ENCODE peak calls at places on chromosomes 4 and X, in four cellular contexts. Q is fibroblast of pulmonary artery, L is kidney epithelial cell, A is suprapubic skin. Y is an unnamed sample.

GRCh38 chr4:124666496-124666895 is 46.0 kb downstream of the ANKRD50 start:
- DNase-seq in A (no peak), Q (no peak), L (no peak), Y (no peak)

GRCh38 chr4:137968956-137969709 is 273.0 kb downstream of the SLC7A11 start:
- DNase-seq in A (no peak), Q (peak; percentile 74), L (no peak), Y (no peak)

GRCh38 chr4:128031756-128032384 is 29.2 kb upstream of the LARP1B start:
- DNase-seq in Q (no peak), L (no peak), A (no peak), Y (no peak)

GRCh38 chrX:45767021-45767491 is 566.4 kb upstream of the DIPK2B start:
- DNase-seq in L (no peak), Q (peak; percentile 78), A (no peak), Y (peak; percentile 65)

GRCh38 chrX:3262906-3263305 is 83.5 kb downstream of the MXRA5 start:
- DNase-seq in L (peak; percentile 85), A (no peak), Q (peak; percentile 82), Y (peak; percentile 82)

GRCh38 chr4:8818063-8818881 is 53.4 kb downstream of the HMX1 start:
- DNase-seq in Q (no peak), A (peak; percentile 60), L (no peak), Y (no peak)

GRCh38 chr4:148391056-148391455 is 51.2 kb downstream of the NR3C2 start:
- DNase-seq in Q (no peak), L (no peak), A (no peak), Y (no peak)

GRCh38 chrX:134688839-134689238 is 30.6 kb upstream of the PLAC1 start:
- DNase-seq in A (no peak), Q (peak; percentile 29), L (peak; percentile 29), Y (peak; percentile 47)

GRCh38 chrX:36407886-36408285 is 488.4 kb downstream of the CFAP47 start:
- DNase-seq in A (no peak), Q (no peak), L (no peak), Y (no peak)

GRCh38 chr4:7531640-7531994 is 96.9 kb upstream of the PSAPL1 start:
- DNase-seq in A (no peak), L (no peak), Q (no peak), Y (no peak)

DNA sequence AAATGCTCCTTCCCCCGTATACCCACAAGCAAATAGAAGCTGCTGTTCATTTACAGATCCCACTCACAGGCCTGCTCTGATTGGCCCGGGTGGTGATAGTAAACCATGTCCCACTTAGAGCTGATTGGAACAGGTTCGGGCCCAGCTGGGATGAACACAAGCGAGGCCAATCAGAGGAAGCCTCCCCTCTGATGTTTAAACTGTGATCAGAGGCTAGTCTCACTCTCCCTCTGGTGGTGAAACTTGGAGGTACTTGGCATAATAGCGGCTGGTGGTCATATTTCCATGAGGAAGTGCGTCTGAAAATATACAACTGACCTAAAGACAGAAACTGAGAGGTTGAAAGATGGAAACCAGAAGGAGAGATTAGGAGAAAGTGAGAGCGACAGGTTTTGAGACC is 51.5 kb upstream of the TRPC3 start:
- DNase-seq in A (no peak), Q (peak; percentile 33), L (no peak), Y (peak; percentile 49)
- TF ChIP-seq CTCF in A (no peak), Q (peak; percentile 44), L (peak; percentile 30), Y (no peak)

DNA sequence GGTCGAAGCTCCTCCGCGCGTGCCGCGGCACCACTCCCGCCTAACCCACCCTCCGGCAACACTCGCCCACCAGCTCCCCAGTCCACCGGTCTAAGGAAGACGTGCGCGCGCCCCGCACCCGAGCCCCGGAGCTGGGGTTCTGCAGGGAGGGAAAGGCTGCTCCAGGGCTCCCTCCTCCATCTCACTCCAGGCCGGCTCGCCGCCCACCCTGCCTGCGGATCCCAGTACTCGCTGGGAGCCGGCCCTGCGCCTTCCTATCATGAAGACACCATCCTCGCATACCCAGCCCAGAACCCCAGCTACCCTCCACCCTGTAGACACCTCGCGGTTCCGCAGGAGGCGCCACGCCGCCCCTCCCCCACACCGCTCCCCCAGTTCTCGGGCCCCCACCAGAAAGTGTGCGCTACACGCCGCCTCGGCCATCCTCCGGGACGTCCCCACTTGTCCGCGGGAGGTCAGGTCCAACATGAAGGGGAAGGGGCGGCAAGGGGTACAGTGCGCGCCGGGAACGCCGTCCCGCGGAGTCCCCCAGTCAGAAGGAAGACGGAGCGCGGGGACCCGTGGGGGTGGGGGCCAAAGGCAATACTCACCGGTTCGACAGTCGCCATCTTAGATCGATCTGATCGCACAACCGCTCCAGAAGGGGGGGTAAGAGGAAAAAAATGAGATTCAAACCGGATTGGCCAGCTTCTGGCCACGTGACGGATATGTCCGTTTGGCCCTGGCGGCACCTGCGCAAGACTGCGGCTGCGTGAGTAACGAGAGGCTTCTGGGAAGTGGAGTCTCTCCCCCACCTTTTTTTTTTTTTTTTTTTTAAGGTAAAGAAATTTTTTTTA is at the start of gene EIF4E:
- DNase-seq in Q (peak; percentile 99), L (peak; percentile 98), A (peak; percentile 98), Y (peak; percentile 99)
- TF ChIP-seq CTCF in Q (peak; percentile 5), L (peak; percentile 19), A (no peak), Y (no peak)

DNA sequence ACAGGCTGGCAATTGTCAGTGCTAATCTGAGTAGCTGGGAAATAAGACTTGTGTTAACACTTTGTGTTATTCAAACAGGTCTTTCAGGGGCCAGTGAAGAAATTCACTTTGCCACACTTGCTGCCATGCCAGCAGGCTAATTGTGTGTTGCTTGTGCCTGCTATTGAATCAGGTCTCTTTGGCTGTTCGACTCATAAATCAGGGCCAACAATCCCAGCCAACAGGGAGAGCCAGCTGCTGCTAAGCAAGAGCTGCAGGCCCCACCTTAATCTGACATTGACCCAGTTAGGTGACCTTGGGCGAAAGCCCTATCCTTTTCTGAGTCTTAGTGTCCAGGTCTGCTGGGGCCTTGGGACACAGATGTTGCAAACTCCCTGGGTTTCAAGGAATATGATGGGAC is 28.1 kb upstream of the MAMLD1 start:
- DNase-seq in L (no peak), A (no peak), Q (no peak), Y (no peak)
- TF ChIP-seq CTCF in L (no peak), A (no peak), Q (no peak), Y (no peak)

DNA sequence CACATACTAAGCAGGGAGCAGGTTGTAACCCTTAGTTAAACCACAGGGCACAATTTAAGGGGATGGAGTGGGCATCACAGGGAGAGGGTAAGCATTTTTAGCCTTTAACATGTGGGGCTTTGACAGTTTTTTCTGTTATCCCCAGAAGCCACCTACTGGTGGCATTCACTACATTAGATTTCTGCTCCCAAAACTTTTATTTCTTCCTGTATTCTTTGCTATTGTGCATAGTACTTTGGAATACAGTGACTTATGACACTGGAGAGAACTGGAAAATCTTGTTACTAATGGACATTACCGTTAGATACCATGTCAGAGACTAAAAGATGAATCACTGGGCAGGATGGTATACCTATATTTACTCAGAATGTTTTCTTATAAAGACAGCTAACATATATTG is 7.3 kb downstream of the TRIM75 start:
- DNase-seq in L (no peak), A (no peak), Q (no peak), Y (peak; percentile 18)
- TF ChIP-seq CTCF in L (peak; percentile 29), A (no peak), Q (peak; percentile 37), Y (no peak)

GRCh38 chrX:110321670-110322069 is 3.8 kb upstream of the AMMECR1 start:
- DNase-seq in L (no peak), A (no peak), Q (no peak), Y (no peak)

GRCh38 chrX:110318664-110318968 is 731 bp upstream of the AMMECR1 start:
- DNase-seq in Q (no peak), A (no peak), L (no peak), Y (peak; percentile 44)

GRCh38 chrX:110322603-110323002 is 4.7 kb upstream of the AMMECR1 start:
- DNase-seq in Q (no peak), L (no peak), A (no peak), Y (no peak)

GRCh38 chrX:110320588-110320987 is 2.7 kb upstream of the AMMECR1 start:
- DNase-seq in A (no peak), Q (no peak), L (no peak), Y (no peak)

GRCh38 chrX:110321081-110321480 is 3.2 kb upstream of the AMMECR1 start:
- DNase-seq in Q (no peak), L (no peak), A (no peak), Y (no peak)
- TF ChIP-seq CTCF in Q (no peak), L (no peak), A (no peak), Y (no peak)

GRCh38 chrX:139126493-139126892 is 404.0 kb upstream of the F9 start:
- DNase-seq in L (peak; percentile 7), Q (no peak), A (no peak), Y (peak; percentile 66)
- TF ChIP-seq CTCF in L (peak; percentile 55), Q (no peak), A (no peak), Y (peak; percentile 27)

DNA sequence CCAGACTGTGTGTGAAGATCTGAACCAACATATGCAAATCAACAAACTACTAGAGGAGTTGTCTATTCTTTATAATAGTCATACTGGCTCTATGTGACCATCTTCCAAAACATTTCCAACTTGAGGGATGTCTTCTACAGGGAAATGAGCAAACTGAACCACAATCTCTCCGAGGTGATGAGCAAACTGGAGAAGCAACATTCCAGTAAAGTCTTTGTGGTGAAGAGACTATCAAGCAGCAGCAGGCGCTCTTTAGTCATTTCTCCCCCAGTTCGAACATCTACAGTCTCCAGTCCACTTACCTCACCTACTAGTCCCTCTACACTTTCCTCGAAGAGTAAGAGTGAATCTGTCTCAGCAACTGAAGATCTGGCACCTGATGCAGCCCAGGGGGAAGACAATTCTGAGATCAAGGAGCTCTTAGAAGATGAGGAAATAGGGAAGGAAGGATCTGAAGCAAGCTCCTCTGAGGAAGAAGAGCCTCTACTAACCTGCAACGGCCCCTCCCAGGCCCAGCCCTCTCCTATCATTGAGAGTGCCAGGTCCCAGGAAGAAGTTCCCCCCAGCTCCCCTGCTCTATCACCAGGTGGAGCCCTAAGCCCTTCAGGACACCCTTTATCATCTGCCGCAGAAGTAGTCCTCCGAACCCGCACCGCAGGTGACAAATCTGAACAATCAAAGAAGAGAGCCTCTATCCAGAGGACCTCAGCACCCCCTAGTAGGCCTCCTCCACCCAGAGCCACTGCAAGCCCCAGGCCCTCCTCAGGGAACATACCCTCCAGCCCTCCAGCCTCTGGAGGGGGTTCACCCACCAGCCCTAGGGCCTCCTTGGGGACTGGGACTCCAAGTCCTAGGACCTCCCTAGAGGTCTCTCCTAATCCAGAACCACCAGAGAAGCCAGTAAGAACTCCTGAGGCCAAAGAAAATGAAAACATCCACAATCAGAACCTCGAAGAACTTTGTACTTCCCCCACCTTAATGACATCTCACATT is 98.1 kb downstream of the HNRNPD start:
- DNase-seq in A (no peak), L (no peak), Q (no peak), Y (no peak)
- TF ChIP-seq CTCF in A (no peak), L (no peak), Q (no peak), Y (no peak)

DNA sequence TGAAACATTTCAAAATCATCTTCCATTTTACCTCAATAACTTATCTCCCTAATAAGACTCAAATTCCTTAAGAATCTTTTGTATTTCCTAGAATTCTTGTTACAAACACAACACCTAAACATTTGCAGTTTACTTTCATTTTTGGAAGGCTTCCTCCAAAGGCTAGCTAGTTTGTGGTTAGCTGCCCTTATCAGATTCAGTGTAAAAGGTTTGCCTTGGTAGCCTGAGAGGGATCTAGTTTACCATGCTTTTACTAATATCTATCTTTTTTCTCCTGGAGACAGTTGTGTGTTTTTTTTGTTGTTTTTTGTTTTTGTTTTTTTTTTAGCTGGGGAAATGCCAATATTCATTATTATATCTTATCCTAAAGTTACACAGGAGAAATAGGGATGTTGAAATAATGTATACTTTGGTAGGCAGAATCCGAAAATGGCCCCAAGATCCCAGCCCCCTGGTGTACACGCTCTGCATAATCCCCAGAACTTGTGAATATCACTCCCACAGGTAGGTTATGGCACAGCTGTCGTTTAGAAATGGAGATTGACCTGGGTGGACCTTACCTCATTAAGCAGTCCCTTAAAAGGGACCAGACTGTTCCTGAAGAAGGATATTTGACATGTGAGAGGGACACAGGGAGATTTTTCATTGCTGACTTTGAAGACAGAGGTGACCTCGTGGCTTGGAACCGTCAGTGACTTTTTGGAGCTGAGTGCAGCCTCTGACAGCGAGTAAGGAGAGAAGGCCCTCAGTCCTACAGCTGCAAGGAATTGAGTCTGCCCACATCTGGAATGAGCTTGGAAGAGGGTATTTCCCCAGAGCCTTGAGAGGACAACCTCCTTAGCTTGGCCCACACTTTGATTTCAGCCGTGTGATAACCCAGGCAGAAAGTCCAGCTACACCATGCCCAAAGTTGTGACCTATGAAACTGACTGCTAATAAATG is 33.4 kb downstream of the SEPTIN11 start:
- DNase-seq in A (no peak), Q (peak; percentile 46), L (no peak), Y (no peak)
- TF ChIP-seq CTCF in A (no peak), Q (peak; percentile 31), L (peak; percentile 17), Y (no peak)